ENCODE peak calls at places on chromosomes 11 and 22, in five cellular contexts. One of them, this sample, is unnamed.

GRCh38 chr11:105100206-105100605 is 39.4 kb downstream of the CARD18 start:
- DNase-seq in PC-3: peak; percentile 80
- DNase-seq in SK-N-SH: no peak
- DNase-seq in IMR-90: no peak
- DNase-seq in GM23248: no peak
- DNase-seq in this sample: no peak

GRCh38 chr22:35477911-35478582 is 62.6 kb upstream of the RASD2 start:
- DNase-seq in PC-3: peak; percentile 96
- DNase-seq in SK-N-SH: peak; percentile 56
- DNase-seq in IMR-90: peak; percentile 91
- DNase-seq in GM23248: peak; percentile 70
- DNase-seq in this sample: no peak

GRCh38 chr22:38824587-38824986 is 19.2 kb downstream of the NPTXR start:
- DNase-seq in PC-3: peak; percentile 67
- DNase-seq in SK-N-SH: no peak
- DNase-seq in IMR-90: peak; percentile 75
- DNase-seq in GM23248: peak; percentile 88
- DNase-seq in this sample: peak; percentile 71

GRCh38 chr11:125457814-125458343 is 38.2 kb downstream of the FEZ1 start:
- DNase-seq in PC-3: no peak
- DNase-seq in SK-N-SH: no peak
- DNase-seq in IMR-90: peak; percentile 81
- DNase-seq in GM23248: peak; percentile 91
- DNase-seq in this sample: peak; percentile 73

GRCh38 chr22:32847067-32847491 is 45.6 kb downstream of the TIMP3 start:
- DNase-seq in PC-3: no peak
- DNase-seq in SK-N-SH: no peak
- DNase-seq in IMR-90: no peak
- DNase-seq in GM23248: peak; percentile 71
- DNase-seq in this sample: no peak

GRCh38 chr11:64298966-64299846 is 952 bp upstream of the CATSPERZ start:
- DNase-seq in PC-3: no peak
- DNase-seq in SK-N-SH: no peak
- DNase-seq in IMR-90: no peak
- DNase-seq in GM23248: peak; percentile 68
- DNase-seq in this sample: peak; percentile 70

GRCh38 chr11:76962583-76963416 is 71.4 kb upstream of the B3GNT6 start:
- DNase-seq in PC-3: peak; percentile 53
- DNase-seq in SK-N-SH: no peak
- DNase-seq in IMR-90: no peak
- DNase-seq in GM23248: no peak
- DNase-seq in this sample: no peak

GRCh38 chr22:27596133-27596905 is 205.2 kb downstream of the MN1 start:
- DNase-seq in PC-3: no peak
- DNase-seq in SK-N-SH: no peak
- DNase-seq in IMR-90: no peak
- DNase-seq in GM23248: no peak
- DNase-seq in this sample: no peak

GRCh38 chr11:60625262-60625661 is 74.2 kb upstream of the MS4A8 start:
- DNase-seq in PC-3: peak; percentile 75
- DNase-seq in SK-N-SH: peak; percentile 14
- DNase-seq in IMR-90: peak; percentile 23
- DNase-seq in GM23248: peak; percentile 72
- DNase-seq in this sample: peak; percentile 32

GRCh38 chr11:8219257-8220021 is 44.2 kb downstream of the LMO1 start:
- DNase-seq in PC-3: peak; percentile 67
- DNase-seq in SK-N-SH: peak; percentile 80
- DNase-seq in IMR-90: peak; percentile 55
- DNase-seq in GM23248: peak; percentile 68
- DNase-seq in this sample: peak; percentile 61

GRCh38 chr11:2204361-2205213 is 33.0 kb upstream of the TH start:
- DNase-seq in PC-3: no peak
- DNase-seq in SK-N-SH: peak; percentile 33
- DNase-seq in IMR-90: no peak
- DNase-seq in GM23248: no peak
- DNase-seq in this sample: no peak

GRCh38 chr22:37849089-37849751 is at the start of gene EIF3L:
- DNase-seq in PC-3: peak; percentile 86
- DNase-seq in SK-N-SH: peak; percentile 96
- DNase-seq in IMR-90: peak; percentile 84
- DNase-seq in GM23248: peak; percentile 97
- DNase-seq in this sample: peak; percentile 96

GRCh38 chr11:12441081-12441801 is 63.9 kb downstream of the PARVA start:
- DNase-seq in PC-3: peak; percentile 48
- DNase-seq in SK-N-SH: no peak
- DNase-seq in IMR-90: peak; percentile 62
- DNase-seq in GM23248: peak; percentile 67
- DNase-seq in this sample: peak; percentile 53
- H3K4me1 ChIP-seq in PC-3: peaks cover 8% of the 10 kb centered on the region
- H3K4me1 ChIP-seq in SK-N-SH: no peaks in the 10 kb centered on the region
- H3K4me1 ChIP-seq in IMR-90: peaks cover 5% of the 10 kb centered on the region
- H3K4me1 ChIP-seq in GM23248: peaks cover 22% of the 10 kb centered on the region
- H3K4me1 ChIP-seq in this sample: peaks cover 39% of the 10 kb centered on the region

GRCh38 chr22:40534379-40535188 is 101.9 kb downstream of the MRTFA start:
- DNase-seq in PC-3: peak; percentile 39
- DNase-seq in SK-N-SH: no peak
- DNase-seq in IMR-90: peak; percentile 71
- DNase-seq in GM23248: peak; percentile 87
- DNase-seq in this sample: peak; percentile 68
- H3K9ac ChIP-seq in PC-3: no peak overlapping the region
- H3K9ac ChIP-seq in SK-N-SH: peak overlapping the region; percentile 56
- H3K9ac ChIP-seq in IMR-90: peak overlapping the region; percentile 33
- H3K9ac ChIP-seq in GM23248: peak overlapping the region; percentile 52
- H3K9ac ChIP-seq in this sample: peak overlapping the region; percentile 74

DNA sequence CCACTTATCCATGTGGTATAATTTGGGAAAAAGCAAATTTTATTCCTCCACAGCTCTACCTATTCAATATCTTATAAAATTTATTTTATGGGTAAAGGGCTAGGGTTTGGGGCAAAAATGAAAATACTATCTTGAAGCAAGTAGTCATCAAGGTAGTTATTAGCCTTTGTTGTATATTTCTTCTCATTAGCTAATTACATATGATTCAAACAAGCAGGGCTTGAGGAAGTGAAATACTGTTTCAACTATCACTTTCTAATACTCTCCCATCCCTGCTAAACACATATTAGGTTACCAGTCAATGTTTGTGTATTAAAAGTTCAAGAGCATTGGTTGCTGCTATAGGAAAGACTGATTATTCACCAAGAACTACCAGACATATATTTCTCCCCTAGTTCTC is 517.3 kb downstream of the METTL15 start:
- DNase-seq in PC-3: no peak
- DNase-seq in SK-N-SH: no peak
- DNase-seq in IMR-90: no peak
- DNase-seq in GM23248: no peak
- DNase-seq in this sample: no peak
- H3K27me3 ChIP-seq in PC-3: no peaks in the 10 kb centered on the region
- H3K27me3 ChIP-seq in SK-N-SH: no peaks in the 10 kb centered on the region
- H3K27me3 ChIP-seq in IMR-90: no peaks in the 10 kb centered on the region
- H3K27me3 ChIP-seq in GM23248: no peaks in the 10 kb centered on the region
- H3K27me3 ChIP-seq in this sample: no peaks in the 10 kb centered on the region

GRCh38 chr11:122700676-122701075 is 45.2 kb downstream of the UBASH3B start:
- DNase-seq in PC-3: no peak
- DNase-seq in SK-N-SH: no peak
- DNase-seq in IMR-90: no peak
- DNase-seq in GM23248: no peak
- DNase-seq in this sample: no peak
- H3K4me1 ChIP-seq in PC-3: peaks cover 25% of the 10 kb centered on the region
- H3K4me1 ChIP-seq in SK-N-SH: no peaks in the 10 kb centered on the region
- H3K4me1 ChIP-seq in IMR-90: peaks cover 6% of the 10 kb centered on the region
- H3K4me1 ChIP-seq in GM23248: peaks cover 8% of the 10 kb centered on the region
- H3K4me1 ChIP-seq in this sample: peaks cover 2% of the 10 kb centered on the region

GRCh38 chr11:130832571-130833432 is 83.5 kb downstream of the SNX19 start:
- DNase-seq in PC-3: no peak
- DNase-seq in SK-N-SH: no peak
- DNase-seq in IMR-90: peak; percentile 53
- DNase-seq in GM23248: peak; percentile 54
- DNase-seq in this sample: peak; percentile 64

GRCh38 chr11:130830563-130830950 is 85.7 kb downstream of the SNX19 start:
- DNase-seq in PC-3: no peak
- DNase-seq in SK-N-SH: no peak
- DNase-seq in IMR-90: no peak
- DNase-seq in GM23248: no peak
- DNase-seq in this sample: no peak

GRCh38 chr11:130829801-130830562 is 86.3 kb downstream of the SNX19 start:
- DNase-seq in PC-3: no peak
- DNase-seq in SK-N-SH: no peak
- DNase-seq in IMR-90: no peak
- DNase-seq in GM23248: no peak
- DNase-seq in this sample: no peak

GRCh38 chr11:130828741-130829140 is 87.5 kb downstream of the SNX19 start:
- DNase-seq in PC-3: no peak
- DNase-seq in SK-N-SH: no peak
- DNase-seq in IMR-90: no peak
- DNase-seq in GM23248: no peak
- DNase-seq in this sample: no peak

DNA sequence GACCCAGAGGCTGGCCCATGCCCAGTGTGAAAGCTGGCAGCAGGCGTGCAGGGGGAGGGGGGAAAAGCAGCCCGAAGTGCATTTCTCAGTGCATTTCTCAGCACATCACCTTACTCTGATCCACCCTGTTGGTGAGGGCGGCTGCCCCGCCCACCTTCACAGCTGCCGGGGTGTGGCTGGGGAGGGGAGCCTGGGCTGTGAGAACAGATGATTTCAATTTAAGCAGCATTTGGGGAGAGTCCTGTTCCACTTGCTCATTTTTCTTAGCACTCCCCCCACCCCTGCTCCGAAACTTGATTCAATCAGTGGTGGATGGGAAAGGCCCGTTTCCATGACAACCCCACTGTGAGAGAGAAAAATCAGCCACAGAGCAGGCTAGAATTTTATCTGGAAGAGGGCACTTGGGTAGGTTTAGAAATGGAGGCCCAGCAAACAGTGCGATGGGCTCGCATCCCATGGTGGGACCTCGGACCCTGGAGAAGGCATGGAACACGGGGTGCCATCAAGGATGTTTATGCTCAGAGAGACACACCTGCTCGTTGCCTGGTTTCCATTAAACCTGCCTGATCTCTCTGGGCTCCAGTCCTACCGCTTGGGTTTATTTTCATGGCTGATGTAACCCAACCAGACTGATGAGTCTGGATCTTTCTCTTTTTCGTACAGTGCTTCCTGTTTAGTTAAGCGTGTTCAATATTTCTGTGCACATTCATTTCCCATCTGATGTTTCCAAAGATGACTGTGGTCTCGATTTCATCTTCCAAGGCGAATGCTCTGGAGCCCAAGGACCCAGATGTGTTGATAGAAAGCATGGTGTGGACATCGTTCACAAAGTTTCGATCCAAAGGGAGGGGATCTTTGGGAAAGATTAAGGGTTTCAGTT is 84.5 kb downstream of the SNX19 start:
- DNase-seq in PC-3: peak; percentile 29
- DNase-seq in SK-N-SH: peak; percentile 41
- DNase-seq in IMR-90: peak; percentile 22
- DNase-seq in GM23248: no peak
- DNase-seq in this sample: peak; percentile 68
- H3K9ac ChIP-seq in PC-3: no peak overlapping the region
- H3K9ac ChIP-seq in SK-N-SH: no peak overlapping the region
- H3K9ac ChIP-seq in IMR-90: no peak overlapping the region
- H3K9ac ChIP-seq in GM23248: no peak overlapping the region
- H3K9ac ChIP-seq in this sample: no peak overlapping the region

GRCh38 chr22:44577391-44578114 is 79.5 kb upstream of the RTL6 start:
- DNase-seq in PC-3: no peak
- DNase-seq in SK-N-SH: no peak
- DNase-seq in IMR-90: no peak
- DNase-seq in GM23248: no peak
- DNase-seq in this sample: no peak
- H3K27me3 ChIP-seq in PC-3: no peaks in the 10 kb centered on the region
- H3K27me3 ChIP-seq in SK-N-SH: no peaks in the 10 kb centered on the region
- H3K27me3 ChIP-seq in IMR-90: peaks cover 29% of the 10 kb centered on the region
- H3K27me3 ChIP-seq in GM23248: no peaks in the 10 kb centered on the region
- H3K27me3 ChIP-seq in this sample: peaks cover 39% of the 10 kb centered on the region

GRCh38 chr11:326842-327580 is 6.4 kb upstream of the IFITM3 start:
- DNase-seq in PC-3: no peak
- DNase-seq in SK-N-SH: peak; percentile 14
- DNase-seq in IMR-90: peak; percentile 42
- DNase-seq in GM23248: peak; percentile 40
- DNase-seq in this sample: no peak

GRCh38 chr11:329886-330253 is 9.2 kb upstream of the IFITM3 start:
- DNase-seq in PC-3: no peak
- DNase-seq in SK-N-SH: no peak
- DNase-seq in IMR-90: no peak
- DNase-seq in GM23248: no peak
- DNase-seq in this sample: no peak

GRCh38 chr11:326592-326841 is 5.9 kb upstream of the IFITM3 start:
- DNase-seq in PC-3: no peak
- DNase-seq in SK-N-SH: peak; percentile 6
- DNase-seq in IMR-90: no peak
- DNase-seq in GM23248: no peak
- DNase-seq in this sample: no peak

GRCh38 chr11:327581-327923 is 6.9 kb upstream of the IFITM3 start:
- DNase-seq in PC-3: no peak
- DNase-seq in SK-N-SH: no peak
- DNase-seq in IMR-90: no peak
- DNase-seq in GM23248: no peak
- DNase-seq in this sample: no peak

GRCh38 chr11:328012-328411 is 7.4 kb upstream of the IFITM3 start:
- DNase-seq in PC-3: no peak
- DNase-seq in SK-N-SH: no peak
- DNase-seq in IMR-90: no peak
- DNase-seq in GM23248: no peak
- DNase-seq in this sample: no peak
- H3K4me1 ChIP-seq in PC-3: no peaks in the 10 kb centered on the region
- H3K4me1 ChIP-seq in SK-N-SH: no peaks in the 10 kb centered on the region
- H3K4me1 ChIP-seq in IMR-90: peaks cover 13% of the 10 kb centered on the region
- H3K4me1 ChIP-seq in GM23248: peaks cover 9% of the 10 kb centered on the region
- H3K4me1 ChIP-seq in this sample: peaks cover 35% of the 10 kb centered on the region

GRCh38 chr11:115219378-115219777 is 284.8 kb downstream of the CADM1 start:
- DNase-seq in PC-3: no peak
- DNase-seq in SK-N-SH: no peak
- DNase-seq in IMR-90: no peak
- DNase-seq in GM23248: no peak
- DNase-seq in this sample: no peak
- H3K9ac ChIP-seq in PC-3: no peak overlapping the region
- H3K9ac ChIP-seq in SK-N-SH: no peak overlapping the region
- H3K9ac ChIP-seq in IMR-90: no peak overlapping the region
- H3K9ac ChIP-seq in GM23248: no peak overlapping the region
- H3K9ac ChIP-seq in this sample: no peak overlapping the region

DNA sequence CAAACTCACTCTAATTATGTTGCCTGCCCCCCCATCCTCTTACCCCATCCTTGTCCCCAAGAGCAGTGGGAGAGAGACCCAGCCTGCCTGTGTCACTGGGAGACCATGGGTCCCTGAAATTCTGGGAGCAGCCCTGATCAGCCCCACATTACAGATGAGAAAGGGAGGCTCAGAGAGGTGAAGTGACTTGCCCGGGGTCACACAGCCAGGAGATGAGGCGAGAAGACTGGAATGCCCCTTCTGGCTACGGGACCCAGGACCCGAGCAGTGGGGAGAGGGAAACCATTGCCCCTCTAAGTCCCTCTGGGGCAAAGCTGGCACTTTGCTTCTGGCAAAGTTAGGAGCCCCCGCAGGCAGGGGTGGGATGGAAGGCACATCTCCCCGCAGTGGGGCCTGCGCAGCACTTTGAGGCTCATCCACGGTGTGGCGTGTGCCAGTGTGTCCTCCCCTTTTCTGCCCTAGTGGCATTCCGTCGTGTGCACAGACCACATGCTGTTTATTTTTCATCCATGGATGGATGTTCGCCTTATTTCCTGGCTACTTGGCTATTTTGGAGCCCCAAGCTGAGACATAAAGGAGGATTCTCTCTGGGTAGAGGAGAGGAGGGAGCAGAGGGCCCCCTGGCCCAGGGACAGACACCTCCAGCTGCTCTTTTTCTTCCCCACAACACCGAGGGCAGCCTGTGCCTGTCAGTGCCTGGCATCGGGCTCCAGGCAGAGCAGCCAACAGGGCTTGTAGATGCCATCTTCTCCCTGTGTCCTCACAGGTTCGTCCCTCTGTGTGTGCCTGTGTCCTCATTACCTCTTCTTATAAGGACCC is 3.7 kb upstream of the FGF3 start:
- DNase-seq in PC-3: no peak
- DNase-seq in SK-N-SH: no peak
- DNase-seq in IMR-90: no peak
- DNase-seq in GM23248: no peak
- DNase-seq in this sample: no peak
- H3K27me3 ChIP-seq in PC-3: peaks cover 32% of the 10 kb centered on the region
- H3K27me3 ChIP-seq in SK-N-SH: peaks cover 35% of the 10 kb centered on the region
- H3K27me3 ChIP-seq in IMR-90: peaks cover 78% of the 10 kb centered on the region
- H3K27me3 ChIP-seq in GM23248: peaks cover 32% of the 10 kb centered on the region
- H3K27me3 ChIP-seq in this sample: peaks cover 62% of the 10 kb centered on the region

This sample was measured in adipocyte.